ENCODE peak calls at places on chromosomes 5 and 9, in seven cellular contexts. Z is LHCN-M2; S is CD8-positive, alpha-beta T cell; A is activated CD8-positive, alpha-beta memory T cell treated with anti-CD3 and anti-CD28 coated beads, Interleukin-2, amount 50 U/mL, for 48 hours; M is HepG2; R is activated CD4-positive, alpha-beta T cell treated with anti-CD3 and anti-CD28 coated beads, Interleukin-2, amount 50 U/mL, for 1 hour; U is stimulated activated naive CD8-positive, alpha-beta T cell treated with anti-CD3 and anti-CD28 coated beads, Interleukin-15, amount 100 ng/mL, for 72 hours. V is an unnamed sample.

GRCh38 chr5:14723648-14724231 is 59.2 kb downstream of the OTULIN start:
- DNase-seq in Z (peak), S (no peak), A (no peak), M (no peak), R (no peak), U (no peak), V (no peak)

GRCh38 chr9:121688149-121688680 is 36.8 kb downstream of the DAB2IP start:
- DNase-seq in Z (no peak), S (no peak), A (no peak), M (no peak), R (no peak), U (no peak), V (no peak)

GRCh38 chr9:126615251-126615790 is 1.6 kb downstream of the LMX1B start:
- DNase-seq in Z (no peak), S (no peak), A (no peak), M (peak), R (no peak), U (peak), V (peak)

GRCh38 chr5:21680196-21680595 is 1172.9 kb downstream of the CDH12 start:
- DNase-seq in Z (peak), S (no peak), A (no peak), M (no peak), R (no peak), U (no peak), V (no peak)

GRCh38 chr5:42590566-42590965 is 166.1 kb upstream of the CCDC152 start:
- DNase-seq in Z (peak), S (no peak), A (no peak), M (no peak), R (no peak), U (no peak), V (no peak)

GRCh38 chr5:53616939-53617549 is 56.6 kb downstream of the NDUFS4 start:
- DNase-seq in Z (peak), S (no peak), A (no peak), M (no peak), R (no peak), U (no peak), V (no peak)

GRCh38 chr5:178526796-178527457 is 63.3 kb downstream of the COL23A1 start:
- DNase-seq in Z (no peak), S (no peak), A (no peak), M (no peak), R (no peak), U (no peak), V (no peak)

GRCh38 chr5:91369480-91369879 is 13.6 kb downstream of the ARRDC3 start:
- DNase-seq in Z (no peak), S (no peak), A (no peak), M (no peak), R (no peak), U (no peak), V (no peak)

GRCh38 chr9:133134419-133135190 is 13.6 kb upstream of the RALGDS start:
- DNase-seq in Z (no peak), S (no peak), A (no peak), M (no peak), R (no peak), U (no peak), V (no peak)

GRCh38 chr5:132662925-132663770 is 5.2 kb downstream of the IL13 start:
- DNase-seq in Z (peak), S (no peak), A (peak), M (peak), R (no peak), U (peak), V (no peak)

GRCh38 chr9:34493972-34494535 is 28.7 kb downstream of the ENHO start:
- DNase-seq in Z (peak), S (no peak), A (peak), M (no peak), R (peak), U (no peak), V (no peak)

GRCh38 chr9:4883326-4883873 is 90.7 kb downstream of the RCL1 start:
- DNase-seq in Z (no peak), S (no peak), A (no peak), M (no peak), R (no peak), U (no peak), V (no peak)